ENCODE peak calls at places on chromosomes 5 and 9, in eight cellular contexts. P is WTC11, L is HCT116, E is endothelial cell of umbilical vein, B is SK-N-SH, T is A549, G is H1, F is K562. Q is an unnamed sample.

GRCh38 chr5:77337716-77338115 is 127.2 kb downstream of the PDE8B start:
- DNase-seq in P (no peak), L (no peak), E (no peak), B (peak), T (no peak), G (no peak), F (no peak), Q (no peak)

GRCh38 chr9:23741304-23741800 is 84.7 kb downstream of the ELAVL2 start:
- DNase-seq in P (no peak), L (no peak), E (no peak), B (no peak), T (no peak), G (no peak), F (no peak), Q (no peak)

GRCh38 chr5:95841914-95842812 is 19.6 kb upstream of the GLRX start:
- DNase-seq in P (no peak), L (no peak), E (no peak), B (no peak), T (no peak), G (no peak), F (no peak), Q (no peak)

GRCh38 chr9:112486221-112487007 is at the start of gene KIAA1958:
- DNase-seq in P (peak), L (peak), E (peak), B (peak), T (peak), G (peak), F (peak), Q (peak)

GRCh38 chr5:150523472-150524350 is 15.8 kb downstream of the NDST1 start:
- DNase-seq in P (peak), L (peak), E (peak), B (peak), T (peak), G (no peak), F (peak), Q (peak)

GRCh38 chr9:99000480-99001395 is 57.0 kb downstream of the COL15A1 start:
- DNase-seq in P (no peak), L (peak), E (peak), B (peak), T (peak), G (no peak), F (peak), Q (peak)

GRCh38 chr9:93270976-93271375 is 87.0 kb downstream of the WNK2 start:
- DNase-seq in P (no peak), L (no peak), E (no peak), B (no peak), T (no peak), G (no peak), F (no peak), Q (no peak)

GRCh38 chr5:80706835-80707447 is 52.2 kb upstream of the DHFR start:
- DNase-seq in P (no peak), L (no peak), E (no peak), B (no peak), T (no peak), G (no peak), F (no peak), Q (no peak)

GRCh38 chr5:139150359-139150999 is 47.7 kb downstream of the SIL1 start:
- DNase-seq in P (no peak), L (no peak), E (no peak), B (no peak), T (no peak), G (no peak), F (no peak), Q (peak)

GRCh38 chr5:118554241-118554640 is 434.1 kb downstream of the DTWD2 start:
- DNase-seq in P (no peak), L (no peak), E (no peak), B (no peak), T (no peak), G (no peak), F (no peak), Q (no peak)

GRCh38 chr5:107483625-107484024 is 187.1 kb downstream of the EFNA5 start:
- DNase-seq in P (no peak), L (no peak), E (no peak), B (no peak), T (no peak), G (no peak), F (no peak), Q (no peak)

GRCh38 chr5:179375236-179375685 is 30.0 kb upstream of the ADAMTS2 start:
- DNase-seq in P (peak), L (no peak), E (no peak), B (peak), T (no peak), G (no peak), F (no peak), Q (peak)

GRCh38 chr5:107542428-107542827 is 128.3 kb downstream of the EFNA5 start:
- DNase-seq in P (no peak), L (peak), E (peak), B (peak), T (peak), G (no peak), F (no peak), Q (no peak)

GRCh38 chr9:70589571-70590263 is 175.3 kb upstream of the KLF9 start:
- DNase-seq in P (no peak), L (no peak), E (peak), B (no peak), T (no peak), G (no peak), F (no peak), Q (no peak)

GRCh38 chr9:98097836-98098235 is 21.2 kb downstream of the TRIM14 start:
- DNase-seq in P (no peak), L (no peak), E (no peak), B (no peak), T (no peak), G (no peak), F (no peak), Q (no peak)

GRCh38 chr5:31966931-31967330 is 207.2 kb downstream of the GOLPH3 start:
- DNase-seq in P (no peak), L (no peak), E (no peak), B (no peak), T (no peak), G (no peak), F (no peak), Q (no peak)

GRCh38 chr9:112921549-112921948 is 30.9 kb upstream of the SLC46A2 start:
- DNase-seq in P (no peak), L (peak), E (peak), B (peak), T (no peak), G (no peak), F (no peak), Q (peak)

GRCh38 chr5:158116965-158117364 is 258.0 kb upstream of the CLINT1 start:
- DNase-seq in P (no peak), L (no peak), E (no peak), B (no peak), T (no peak), G (no peak), F (no peak), Q (no peak)

GRCh38 chr5:90557391-90557790 is 1.2 kb upstream of the ADGRV1 start:
- DNase-seq in P (no peak), L (no peak), E (no peak), B (no peak), T (no peak), G (no peak), F (no peak), Q (no peak)

GRCh38 chr5:171965740-171966139 is 40.7 kb downstream of the FBXW11 start:
- DNase-seq in P (no peak), L (no peak), E (peak), B (no peak), T (no peak), G (no peak), F (no peak), Q (peak)

GRCh38 chr9:137129089-137129455 is 9.9 kb upstream of the GRIN1 start:
- DNase-seq in P (no peak), L (no peak), E (no peak), B (peak), T (no peak), G (no peak), F (no peak), Q (peak)

GRCh38 chr9:7983361-7983974 is 183.9 kb upstream of the DMAC1 start:
- DNase-seq in P (no peak), L (no peak), E (no peak), B (no peak), T (no peak), G (no peak), F (no peak), Q (no peak)

GRCh38 chr5:82287625-82288024 is 9.5 kb upstream of the RPS23 start:
- DNase-seq in P (no peak), L (no peak), E (no peak), B (no peak), T (no peak), G (no peak), F (no peak), Q (no peak)

GRCh38 chr5:115309751-115310370 is 13.4 kb upstream of the CCDC112 start:
- DNase-seq in P (no peak), L (peak), E (peak), B (no peak), T (no peak), G (no peak), F (peak), Q (peak)

GRCh38 chr5:138743506-138743905 is 9.7 kb upstream of the CTNNA1 start:
- DNase-seq in P (peak), L (no peak), E (no peak), B (no peak), T (no peak), G (no peak), F (no peak), Q (no peak)

GRCh38 chr9:33290994-33291397 is 680 bp downstream of the NFX1 start:
- DNase-seq in P (no peak), L (peak), E (peak), B (no peak), T (peak), G (no peak), F (no peak), Q (no peak)

GRCh38 chr5:178453224-178453623 is 137.0 kb downstream of the COL23A1 start:
- DNase-seq in P (no peak), L (no peak), E (no peak), B (no peak), T (no peak), G (no peak), F (peak), Q (no peak)

GRCh38 chr9:118533101-118533500 is 828.9 kb downstream of the TLR4 start:
- DNase-seq in P (no peak), L (no peak), E (peak), B (no peak), T (no peak), G (no peak), F (no peak), Q (no peak)

GRCh38 chr5:171168177-171168576 is 140.9 kb upstream of the TLX3 start:
- DNase-seq in P (no peak), L (no peak), E (no peak), B (no peak), T (no peak), G (no peak), F (no peak), Q (peak)

GRCh38 chr9:100472725-100473261 is at the start of gene TMEFF1:
- DNase-seq in P (peak), L (no peak), E (peak), B (peak), T (peak), G (peak), F (peak), Q (peak)

GRCh38 chr5:169050146-169050571 is 250.8 kb downstream of the SLIT3 start:
- DNase-seq in P (no peak), L (no peak), E (no peak), B (no peak), T (no peak), G (no peak), F (no peak), Q (no peak)

GRCh38 chr5:134552301-134552700 is 26.8 kb downstream of the JADE2 start:
- DNase-seq in P (no peak), L (no peak), E (peak), B (no peak), T (no peak), G (no peak), F (no peak), Q (no peak)

GRCh38 chr9:36961051-36961450 is 73.0 kb downstream of the PAX5 start:
- DNase-seq in P (no peak), L (no peak), E (no peak), B (no peak), T (no peak), G (peak), F (no peak), Q (no peak)

GRCh38 chr9:93225892-93226291 is 42.0 kb downstream of the WNK2 start:
- DNase-seq in P (no peak), L (no peak), E (no peak), B (no peak), T (no peak), G (no peak), F (no peak), Q (no peak)

GRCh38 chr5:104298518-104298917 is 735.9 kb upstream of the NUDT12 start:
- DNase-seq in P (no peak), L (no peak), E (no peak), B (no peak), T (no peak), G (no peak), F (no peak), Q (no peak)

GRCh38 chr9:121634800-121635261 is 16.6 kb upstream of the DAB2IP start:
- DNase-seq in P (peak), L (no peak), E (peak), B (peak), T (peak), G (peak), F (peak), Q (peak)

GRCh38 chr5:176762489-176762888 is 47.9 kb upstream of the UNC5A start:
- DNase-seq in P (no peak), L (no peak), E (no peak), B (no peak), T (no peak), G (peak), F (no peak), Q (no peak)

GRCh38 chr5:86837610-86838009 is 219.9 kb downstream of the COX7C start:
- DNase-seq in P (no peak), L (no peak), E (no peak), B (no peak), T (no peak), G (no peak), F (no peak), Q (no peak)

GRCh38 chr9:131889437-131890244 is 149.8 kb upstream of the RAPGEF1 start:
- DNase-seq in P (no peak), L (no peak), E (no peak), B (peak), T (no peak), G (no peak), F (no peak), Q (no peak)

GRCh38 chr9:7147136-7148090 is 389.6 kb downstream of the KDM4C start:
- DNase-seq in P (no peak), L (no peak), E (no peak), B (no peak), T (no peak), G (no peak), F (no peak), Q (no peak)

GRCh38 chr5:53476531-53477480 is 3.6 kb upstream of the FST start:
- DNase-seq in P (no peak), L (no peak), E (peak), B (no peak), T (no peak), G (no peak), F (no peak), Q (no peak)
- TF ChIP-seq MAX in P (no peak), L (no peak), E (no peak), B (no peak), T (no peak), G (no peak), F (no peak), Q (no peak)

DNA sequence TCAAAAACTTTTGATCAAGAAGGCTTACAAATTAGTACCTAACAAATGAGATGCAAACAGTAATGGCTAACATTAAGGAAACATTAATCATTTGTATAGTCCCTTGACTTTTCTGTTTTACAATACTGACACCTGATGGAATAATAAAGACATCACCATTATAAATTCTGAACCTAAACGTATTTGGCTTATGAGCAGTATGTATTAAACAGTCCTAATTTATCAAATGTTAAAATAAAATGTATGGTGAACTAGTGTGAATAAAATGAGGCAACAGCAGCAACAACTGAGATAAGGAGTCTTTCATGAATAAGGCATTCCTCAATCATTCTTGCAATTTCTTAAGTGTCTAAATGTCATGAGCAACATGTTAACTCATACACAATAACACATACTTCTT is 6.0 kb downstream of the PUM3 start:
- DNase-seq in P (no peak), L (no peak), E (peak), B (peak), T (peak), G (no peak), F (no peak), Q (no peak)
- TF ChIP-seq CTCF in P (no peak), L (peak), E (no peak), B (peak), T (peak), G (no peak), F (peak), Q (no peak)

GRCh38 chr9:18826248-18826647 is 206.8 kb downstream of the SAXO1 start:
- DNase-seq in P (no peak), L (no peak), E (no peak), B (no peak), T (no peak), G (no peak), F (no peak), Q (no peak)

GRCh38 chr9:18821794-18822193 is 211.2 kb downstream of the SAXO1 start:
- DNase-seq in P (no peak), L (no peak), E (no peak), B (no peak), T (no peak), G (no peak), F (no peak), Q (no peak)

GRCh38 chr9:18825775-18826174 is 207.2 kb downstream of the SAXO1 start:
- DNase-seq in P (no peak), L (no peak), E (no peak), B (no peak), T (no peak), G (no peak), F (no peak), Q (no peak)

GRCh38 chr9:18822850-18823249 is 210.2 kb downstream of the SAXO1 start:
- DNase-seq in P (no peak), L (no peak), E (no peak), B (no peak), T (no peak), G (no peak), F (no peak), Q (no peak)

GRCh38 chr9:18824095-18824666 is 208.8 kb downstream of the SAXO1 start:
- DNase-seq in P (no peak), L (no peak), E (peak), B (peak), T (no peak), G (no peak), F (no peak), Q (no peak)
- TF ChIP-seq MAX in P (no peak), L (no peak), E (no peak), B (no peak), T (no peak), G (no peak), F (no peak), Q (no peak)

GRCh38 chr9:128265348-128265847 is 10.4 kb downstream of the GOLGA2 start:
- DNase-seq in P (no peak), L (no peak), E (no peak), B (no peak), T (no peak), G (no peak), F (no peak), Q (no peak)
- TF ChIP-seq CTCF in P (no peak), L (no peak), E (no peak), B (no peak), T (no peak), G (no peak), F (no peak), Q (no peak)

GRCh38 chr9:96169488-96169887 is 132.5 kb downstream of the HSD17B3 start:
- DNase-seq in P (peak), L (no peak), E (no peak), B (peak), T (peak), G (peak), F (no peak), Q (no peak)
- TF ChIP-seq MAX in P (no peak), L (no peak), E (no peak), B (no peak), T (peak), G (no peak), F (no peak), Q (no peak)

GRCh38 chr9:94613003-94613402 is 19.4 kb upstream of the FBP2 start:
- DNase-seq in P (no peak), L (no peak), E (no peak), B (no peak), T (no peak), G (no peak), F (no peak), Q (no peak)
- TF ChIP-seq CTCF in P (no peak), L (no peak), E (no peak), B (no peak), T (no peak), G (peak), F (peak), Q (peak)